ENCODE peak calls at places on chromosome 2, in five cellular contexts. A, D, B, G and Z are unnamed samples.

GRCh38 chr2:26049641-26050040 is 15.8 kb downstream of the RAB10 start:
- DNase-seq in A (no peak), D (no peak), B (no peak), G (no peak), Z (no peak)

GRCh38 chr2:158688722-158689121 is 106.4 kb upstream of the DAPL1 start:
- DNase-seq in A (no peak), D (no peak), B (no peak), G (no peak), Z (no peak)

GRCh38 chr2:25323612-25324189 is 18.0 kb downstream of the DNMT3A start:
- DNase-seq in A (no peak), D (no peak), B (no peak), G (no peak), Z (no peak)

GRCh38 chr2:237662671-237663093 is 35.3 kb downstream of the LRRFIP1 start:
- DNase-seq in A (no peak), D (peak), B (peak), G (peak), Z (no peak)

GRCh38 chr2:44616616-44617266 is 255.0 kb downstream of the CAMKMT start:
- DNase-seq in A (peak), D (no peak), B (no peak), G (no peak), Z (peak)

GRCh38 chr2:177806025-177806424 is 266.6 kb downstream of the PDE11A start:
- DNase-seq in A (no peak), D (no peak), B (no peak), G (no peak), Z (no peak)

GRCh38 chr2:127046579-127046978 is 60.4 kb downstream of the BIN1 start:
- DNase-seq in A (no peak), D (no peak), B (no peak), G (no peak), Z (no peak)

GRCh38 chr2:206202446-206202845 is 42.8 kb downstream of the EEF1B2 start:
- DNase-seq in A (no peak), D (no peak), B (no peak), G (no peak), Z (no peak)

GRCh38 chr2:160062283-160063005 is at the start of gene PLA2R1:
- DNase-seq in A (no peak), D (no peak), B (no peak), G (no peak), Z (peak)

GRCh38 chr2:41207578-41207977 is 755.7 kb upstream of the SLC8A1 start:
- DNase-seq in A (no peak), D (no peak), B (no peak), G (no peak), Z (no peak)

GRCh38 chr2:62014102-62014501 is 108.6 kb downstream of the COMMD1 start:
- DNase-seq in A (no peak), D (peak), B (peak), G (no peak), Z (no peak)

GRCh38 chr2:151437630-151438029 is 27.9 kb downstream of the RIF1 start:
- DNase-seq in A (no peak), D (no peak), B (peak), G (no peak), Z (no peak)

GRCh38 chr2:26738481-26738880 is 25.6 kb upstream of the SLC35F6 start:
- DNase-seq in A (no peak), D (no peak), B (no peak), G (no peak), Z (no peak)

GRCh38 chr2:239856620-239857285 is 168.4 kb downstream of the NDUFA10 start:
- DNase-seq in A (no peak), D (no peak), B (no peak), G (no peak), Z (no peak)

GRCh38 chr2:189662674-189663226 is 1.5 kb downstream of the ASNSD1 start:
- DNase-seq in A (no peak), D (no peak), B (no peak), G (no peak), Z (no peak)

GRCh38 chr2:172092716-172093415 is 7.6 kb downstream of the DLX1 start:
- DNase-seq in A (no peak), D (no peak), B (peak), G (no peak), Z (no peak)

GRCh38 chr2:126657146-126657635 is 1.2 kb downstream of the GYPC start:
- DNase-seq in A (no peak), D (no peak), B (peak), G (no peak), Z (no peak)

GRCh38 chr2:1553671-1554295 is 140.5 kb downstream of the TPO start:
- DNase-seq in A (no peak), D (no peak), B (no peak), G (no peak), Z (no peak)

GRCh38 chr2:78541088-78541450 is 484.4 kb upstream of the REG3G start:
- DNase-seq in A (no peak), D (peak), B (peak), G (no peak), Z (no peak)

GRCh38 chr2:229270551-229271410 is at the start of gene PID1:
- DNase-seq in A (no peak), D (no peak), B (no peak), G (no peak), Z (no peak)

GRCh38 chr2:227701556-227701955 is 16.3 kb downstream of the SLC19A3 start:
- DNase-seq in A (no peak), D (no peak), B (no peak), G (no peak), Z (no peak)

GRCh38 chr2:105052773-105053172 is 14.9 kb downstream of the MRPS9 start:
- DNase-seq in A (no peak), D (peak), B (peak), G (no peak), Z (no peak)

GRCh38 chr2:102778260-102778659 is 16.4 kb downstream of the TMEM182 start:
- DNase-seq in A (no peak), D (no peak), B (no peak), G (no peak), Z (no peak)

GRCh38 chr2:103293266-103293583 is 531.4 kb downstream of the TMEM182 start:
- DNase-seq in A (no peak), D (no peak), B (no peak), G (no peak), Z (no peak)

GRCh38 chr2:144126302-144126701 is 393.6 kb downstream of the ZEB2 start:
- DNase-seq in A (no peak), D (no peak), B (no peak), G (no peak), Z (no peak)

GRCh38 chr2:99811544-99811943 is 321.7 kb upstream of the REV1 start:
- DNase-seq in A (no peak), D (no peak), B (no peak), G (no peak), Z (no peak)

GRCh38 chr2:30412392-30413321 is 34.4 kb upstream of the LCLAT1 start:
- DNase-seq in A (no peak), D (no peak), B (no peak), G (no peak), Z (no peak)

GRCh38 chr2:29053680-29054400 is 20.5 kb downstream of the PCARE start:
- DNase-seq in A (no peak), D (no peak), B (no peak), G (no peak), Z (no peak)

GRCh38 chr2:75846683-75847190 is 136.0 kb upstream of the GCFC2 start:
- DNase-seq in A (no peak), D (no peak), B (no peak), G (no peak), Z (no peak)

GRCh38 chr2:55063226-55063625 is 13.0 kb upstream of the RTN4 start:
- DNase-seq in A (no peak), D (no peak), B (no peak), G (no peak), Z (no peak)

GRCh38 chr2:27025281-27025800 is 7.4 kb upstream of the TMEM214 start:
- DNase-seq in A (no peak), D (no peak), B (no peak), G (no peak), Z (no peak)

GRCh38 chr2:163610817-163611556 is 124.8 kb downstream of the FIGN start:
- DNase-seq in A (no peak), D (peak), B (no peak), G (no peak), Z (no peak)

GRCh38 chr2:150679456-150680120 is 192.1 kb upstream of the RND3 start:
- DNase-seq in A (no peak), D (no peak), B (no peak), G (no peak), Z (no peak)

GRCh38 chr2:41768301-41768700 is 279.5 kb upstream of the PKDCC start:
- DNase-seq in A (no peak), D (no peak), B (no peak), G (no peak), Z (no peak)

GRCh38 chr2:134527398-134527797 is 191.4 kb downstream of the TMEM163 start:
- DNase-seq in A (no peak), D (no peak), B (no peak), G (no peak), Z (no peak)

GRCh38 chr2:97816411-97816810 is 103.0 kb downstream of the ZAP70 start:
- DNase-seq in A (no peak), D (no peak), B (no peak), G (no peak), Z (no peak)
- TF ChIP-seq TAF1 in A (no peak), D (no peak), B (no peak), G (no peak), Z (no peak)

GRCh38 chr2:85903849-85904248 is 15.1 kb upstream of the ST3GAL5 start:
- DNase-seq in A (no peak), D (peak), B (no peak), G (no peak), Z (no peak)

GRCh38 chr2:85900366-85900765 is 11.6 kb upstream of the ST3GAL5 start:
- DNase-seq in A (no peak), D (no peak), B (no peak), G (no peak), Z (no peak)

GRCh38 chr2:85899849-85900248 is 11.1 kb upstream of the ST3GAL5 start:
- DNase-seq in A (no peak), D (no peak), B (no peak), G (no peak), Z (no peak)

GRCh38 chr2:85905187-85905666 is 16.4 kb upstream of the ST3GAL5 start:
- DNase-seq in A (no peak), D (no peak), B (no peak), G (no peak), Z (no peak)

GRCh38 chr2:85902496-85902895 is 13.7 kb upstream of the ST3GAL5 start:
- DNase-seq in A (no peak), D (no peak), B (no peak), G (no peak), Z (no peak)
- TF ChIP-seq TAF1 in A (no peak), D (no peak), B (no peak), G (no peak), Z (no peak)

DNA sequence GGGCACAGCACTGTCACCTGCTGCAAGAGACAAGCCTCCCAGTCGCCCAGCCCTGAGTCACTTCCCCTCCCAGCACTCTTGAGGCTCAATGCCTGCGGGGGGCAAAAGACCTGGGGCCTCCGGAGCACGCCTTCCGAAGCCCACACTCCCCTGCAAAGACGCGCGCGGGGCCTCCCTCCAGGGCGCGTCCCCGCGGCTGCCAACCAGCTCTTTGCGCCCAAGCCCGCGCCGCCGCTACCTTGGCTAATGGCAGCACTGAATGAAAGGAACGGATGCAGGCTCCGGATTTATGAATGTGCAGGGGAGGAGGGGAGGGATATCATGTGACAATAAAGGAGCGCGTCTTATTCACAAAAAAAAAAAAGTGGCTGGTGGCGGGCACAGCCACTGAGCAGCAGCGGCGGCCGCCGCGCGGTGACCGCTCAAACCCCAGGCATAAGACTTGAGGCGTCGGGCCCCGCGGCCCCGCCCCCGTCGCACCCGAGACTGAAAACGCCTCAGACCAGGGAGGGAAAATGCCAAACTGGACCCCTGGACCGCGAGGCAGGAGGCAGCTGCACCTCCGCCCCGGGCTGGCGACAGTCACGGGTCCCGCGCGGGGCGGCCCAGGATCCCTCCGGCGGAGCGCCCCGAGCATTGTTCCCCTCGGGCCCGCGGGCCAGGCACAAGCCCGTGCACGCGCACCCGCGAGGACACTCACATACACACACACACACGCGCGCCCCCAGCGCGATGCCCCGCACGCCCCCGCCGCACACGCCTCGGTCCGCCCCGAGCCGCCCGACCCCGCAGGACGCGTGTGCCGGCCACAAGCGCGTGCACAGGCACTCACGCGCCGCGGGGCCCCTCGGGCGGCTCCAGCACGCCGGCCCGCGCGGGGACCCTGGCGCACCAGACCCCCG is 1.6 kb downstream of the SPRED2 start:
- DNase-seq in A (no peak), D (peak), B (peak), G (no peak), Z (no peak)
- TF ChIP-seq TAF1 in A (peak), D (no peak), B (peak), G (peak), Z (peak)

DNA sequence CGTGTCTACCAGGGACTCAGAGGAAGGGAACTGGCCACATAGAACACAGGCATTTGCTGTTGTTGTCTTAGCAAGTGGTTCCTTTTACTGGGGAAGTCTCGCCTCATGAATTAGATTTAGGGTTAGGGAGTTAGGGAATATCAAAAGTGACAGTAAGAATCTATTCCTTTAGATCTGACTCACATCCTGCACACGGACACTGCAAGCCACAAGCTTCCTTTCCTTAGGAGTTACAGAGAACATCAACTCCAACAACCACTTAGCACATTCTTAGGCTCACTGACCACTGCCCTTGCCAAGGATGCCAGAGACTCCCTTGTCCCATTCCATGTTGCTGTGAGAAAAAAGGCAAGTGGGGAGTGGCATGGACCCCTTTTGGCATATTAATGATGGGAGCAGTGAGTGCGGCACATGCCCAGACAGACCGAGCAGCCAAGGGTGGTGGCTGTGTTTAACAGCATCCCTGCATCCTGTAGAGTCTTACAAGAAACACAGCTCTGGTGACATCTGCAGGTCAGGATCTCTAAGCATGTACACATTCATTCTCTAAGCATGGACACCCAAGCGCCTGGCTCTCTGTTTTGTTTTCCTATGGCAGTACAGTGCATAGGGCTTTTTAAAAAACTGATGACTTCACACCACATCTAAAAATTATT is 745.6 kb upstream of the RAB6C start:
- DNase-seq in A (no peak), D (no peak), B (no peak), G (no peak), Z (no peak)
- TF ChIP-seq TAF1 in A (no peak), D (no peak), B (no peak), G (no peak), Z (no peak)

GRCh38 chr2:216700088-216700567 is 4.8 kb upstream of the IGFBP5 start:
- DNase-seq in A (no peak), D (no peak), B (no peak), G (no peak), Z (no peak)
- TF ChIP-seq TAF1 in A (no peak), D (no peak), B (no peak), G (no peak), Z (no peak)

DNA sequence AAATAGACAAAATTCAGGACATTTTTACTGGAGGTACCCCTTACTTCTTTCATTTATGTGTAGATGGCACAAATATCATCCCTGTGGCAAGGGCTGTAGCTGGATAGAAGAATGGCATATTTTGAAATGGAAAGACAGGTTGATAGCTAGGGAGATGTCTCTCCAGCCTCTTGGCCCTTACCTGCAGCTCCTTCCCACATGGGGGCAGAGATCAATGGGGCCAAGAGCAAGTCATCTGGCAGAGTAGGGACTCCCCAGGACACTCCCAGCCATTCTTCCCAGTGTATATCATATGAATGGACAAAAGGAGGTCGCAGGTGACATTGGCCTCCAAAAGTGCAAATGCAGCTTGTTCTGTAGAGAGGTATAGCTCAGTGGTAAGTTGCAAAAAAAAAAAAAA is 192.2 kb upstream of the ATP5MC3 start:
- DNase-seq in A (no peak), D (no peak), B (no peak), G (no peak), Z (no peak)
- TF ChIP-seq TAF1 in A (no peak), D (no peak), B (no peak), G (no peak), Z (no peak)

GRCh38 chr2:219291910-219292490 is 12.8 kb downstream of the DNAJB2 start:
- DNase-seq in A (no peak), D (no peak), B (no peak), G (no peak), Z (no peak)

GRCh38 chr2:219294356-219295351 is 14.5 kb downstream of the PTPRN start:
- DNase-seq in A (peak), D (peak), B (peak), G (peak), Z (peak)

GRCh38 chr2:219293736-219294201 is 14.6 kb downstream of the DNAJB2 start:
- DNase-seq in A (no peak), D (no peak), B (no peak), G (no peak), Z (no peak)

GRCh38 chr2:219291394-219291793 is 12.2 kb downstream of the DNAJB2 start:
- DNase-seq in A (no peak), D (no peak), B (no peak), G (no peak), Z (no peak)

GRCh38 chr2:219292616-219293015 is 13.4 kb downstream of the DNAJB2 start:
- DNase-seq in A (no peak), D (no peak), B (no peak), G (no peak), Z (no peak)
- TF ChIP-seq TAF1 in A (no peak), D (no peak), B (no peak), G (no peak), Z (no peak)

GRCh38 chr2:166632616-166633015 is 138.6 kb upstream of the SCN7A start:
- DNase-seq in A (no peak), D (no peak), B (no peak), G (no peak), Z (no peak)

GRCh38 chr2:166625670-166626069 is 131.6 kb upstream of the SCN7A start:
- DNase-seq in A (no peak), D (no peak), B (no peak), G (no peak), Z (no peak)

GRCh38 chr2:166628478-166629136 is 134.6 kb upstream of the SCN7A start:
- DNase-seq in A (no peak), D (no peak), B (no peak), G (no peak), Z (no peak)

DNA sequence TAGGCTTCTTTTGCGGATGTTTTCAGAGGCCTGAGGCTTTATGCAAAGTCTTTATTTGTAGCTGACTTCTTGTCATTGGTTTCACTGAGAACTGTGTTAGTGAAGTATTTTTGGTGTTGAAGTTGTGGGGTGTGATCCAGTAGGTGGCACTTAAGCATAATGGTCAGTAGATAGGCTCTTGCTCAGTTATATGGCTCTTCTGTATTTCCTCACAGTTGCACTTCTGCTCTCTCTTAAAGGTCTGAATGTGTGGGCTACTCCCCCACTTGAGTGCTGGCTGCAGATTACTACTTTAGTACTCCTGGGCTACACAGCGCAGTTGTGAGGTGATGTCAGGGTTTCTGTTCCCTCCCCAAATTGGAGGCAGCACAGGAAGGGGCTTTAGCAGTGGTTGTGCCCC is 133.8 kb upstream of the SCN7A start:
- DNase-seq in A (no peak), D (no peak), B (no peak), G (no peak), Z (no peak)
- TF ChIP-seq TAF1 in A (no peak), D (no peak), B (no peak), G (no peak), Z (no peak)